ENCODE peak calls at places on chromosomes 2 and 18, in four cellular contexts. K is GM12878, Y is K562, M is GM12891. U is an unnamed sample.

GRCh38 chr2:73939419-73939818 is 12.7 kb downstream of the DGUOK start:
- DNase-seq in K (no peak), Y (no peak), M (no peak), U (peak)

GRCh38 chr18:36899289-36899688 is 70.4 kb downstream of the KIAA1328 start:
- DNase-seq in K (no peak), Y (peak), M (peak), U (no peak)

GRCh38 chr2:26520065-26520464 is 42.1 kb upstream of the OTOF start:
- DNase-seq in K (no peak), Y (no peak), M (no peak), U (no peak)

GRCh38 chr2:217954051-217954450 is 48.7 kb downstream of the TNS1 start:
- DNase-seq in K (no peak), Y (no peak), M (no peak), U (no peak)

GRCh38 chr2:228828397-228828796 is 442.7 kb downstream of the PID1 start:
- DNase-seq in K (no peak), Y (no peak), M (no peak), U (no peak)

GRCh38 chr2:86172610-86173009 is 22.7 kb downstream of the IMMT start:
- DNase-seq in K (no peak), Y (no peak), M (no peak), U (no peak)

GRCh38 chr18:11668441-11669169 is 20.5 kb upstream of the GNAL start:
- DNase-seq in K (no peak), Y (no peak), M (no peak), U (no peak)

GRCh38 chr2:11128258-11128951 is 26.9 kb upstream of the SLC66A3 start:
- DNase-seq in K (no peak), Y (no peak), M (no peak), U (no peak)

GRCh38 chr2:96320326-96321229 is 4.5 kb upstream of the ITPRIPL1 start:
- DNase-seq in K (no peak), Y (no peak), M (no peak), U (no peak)

GRCh38 chr2:96319396-96319795 is 5.7 kb upstream of the ITPRIPL1 start:
- DNase-seq in K (no peak), Y (no peak), M (no peak), U (no peak)

GRCh38 chr2:96323849-96324248 is 1.3 kb upstream of the ITPRIPL1 start:
- DNase-seq in K (no peak), Y (no peak), M (no peak), U (no peak)

GRCh38 chr2:96318723-96319122 is 6.4 kb upstream of the ITPRIPL1 start:
- DNase-seq in K (no peak), Y (no peak), M (no peak), U (no peak)

DNA sequence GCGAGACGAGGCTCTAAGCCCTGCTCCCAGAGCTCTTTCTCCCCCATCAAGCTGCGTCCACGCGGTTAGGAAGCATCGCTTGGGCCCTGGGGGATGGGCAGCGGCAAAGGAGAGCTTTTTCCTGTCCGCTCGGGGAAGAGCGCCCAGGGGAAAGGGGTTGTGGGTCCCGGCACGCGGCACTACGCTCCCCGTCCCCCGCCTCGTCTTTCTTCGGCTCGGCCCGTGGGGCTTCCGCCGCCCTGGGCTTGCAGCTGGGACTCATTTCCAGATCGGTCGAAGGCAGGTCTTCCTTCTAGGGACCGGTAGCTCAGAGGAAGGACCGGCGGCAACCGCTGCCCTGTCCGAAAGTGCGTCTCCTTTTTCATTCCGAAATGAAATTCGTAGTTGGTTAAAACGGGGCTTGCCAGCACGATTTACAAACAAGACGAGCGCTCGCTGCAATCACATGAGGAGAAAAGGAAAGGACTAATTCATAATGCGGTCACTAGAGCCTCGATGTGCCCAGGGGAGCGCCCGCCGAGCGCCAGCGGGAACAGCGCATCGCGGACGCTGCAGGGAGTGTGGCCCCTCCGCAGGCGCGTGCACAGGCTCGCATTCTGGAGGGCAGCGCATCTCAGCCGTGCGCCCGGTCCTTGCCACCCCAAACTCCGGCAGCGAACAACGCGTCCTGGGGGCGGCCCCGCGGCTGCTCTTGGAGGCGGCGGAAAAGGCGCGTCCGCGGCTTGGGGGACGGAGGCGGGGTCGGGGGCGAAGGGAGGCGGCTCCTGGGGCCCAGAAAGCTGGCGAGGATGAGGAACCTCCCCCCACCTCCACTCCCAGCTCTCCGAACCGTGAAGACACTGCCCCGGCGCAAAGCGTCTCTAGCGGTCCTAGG is 3.6 kb upstream of the ITPRIPL1 start:
- DNase-seq in K (peak), Y (peak), M (peak), U (peak)
- TF ChIP-seq POLR2AphosphoS5 in K (no peak), Y (no peak), M (peak), U (no peak)

DNA sequence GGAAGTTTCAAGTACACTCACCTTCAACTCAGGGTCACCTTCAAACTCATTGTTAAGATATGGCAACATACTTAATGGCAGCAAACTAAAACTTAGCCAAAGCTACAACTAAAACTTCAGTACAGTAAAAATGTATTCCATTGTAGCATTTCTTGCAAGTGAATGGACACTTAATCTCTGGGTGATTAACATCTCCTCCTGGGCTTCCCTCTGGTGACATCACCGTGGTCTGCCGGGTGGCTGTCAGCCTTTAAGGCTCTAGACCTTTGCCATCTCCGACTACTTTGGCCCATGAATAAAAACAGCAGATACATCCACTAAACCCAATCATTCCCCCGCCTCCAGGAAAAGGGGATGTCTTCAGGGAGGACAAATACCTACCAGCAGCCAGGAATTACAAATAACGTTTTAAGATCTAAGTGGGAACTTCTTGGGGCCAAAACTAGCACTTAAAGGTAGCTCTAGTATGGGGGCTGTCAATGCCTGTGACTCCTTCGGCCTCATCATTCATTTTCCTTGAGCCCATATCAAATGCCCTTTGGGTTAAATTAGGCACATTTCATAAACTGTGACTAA is 1.2 kb downstream of the TFCP2L1 start:
- DNase-seq in K (no peak), Y (no peak), M (no peak), U (no peak)
- TF ChIP-seq SPI1 in K (no peak), Y (no peak), M (no peak), U (no peak)

GRCh38 chr2:25362049-25362563 is 20.4 kb upstream of the DNMT3A start:
- DNase-seq in K (peak), Y (peak), M (peak), U (peak)
- TF ChIP-seq POLR2AphosphoS5 in K (peak), Y (no peak), M (peak), U (peak)

GRCh38 chr2:49254401-49254800 is 100.1 kb upstream of the FSHR start:
- DNase-seq in K (no peak), Y (no peak), M (no peak), U (no peak)
- TF ChIP-seq SPI1 in K (no peak), Y (no peak), M (no peak), U (no peak)

DNA sequence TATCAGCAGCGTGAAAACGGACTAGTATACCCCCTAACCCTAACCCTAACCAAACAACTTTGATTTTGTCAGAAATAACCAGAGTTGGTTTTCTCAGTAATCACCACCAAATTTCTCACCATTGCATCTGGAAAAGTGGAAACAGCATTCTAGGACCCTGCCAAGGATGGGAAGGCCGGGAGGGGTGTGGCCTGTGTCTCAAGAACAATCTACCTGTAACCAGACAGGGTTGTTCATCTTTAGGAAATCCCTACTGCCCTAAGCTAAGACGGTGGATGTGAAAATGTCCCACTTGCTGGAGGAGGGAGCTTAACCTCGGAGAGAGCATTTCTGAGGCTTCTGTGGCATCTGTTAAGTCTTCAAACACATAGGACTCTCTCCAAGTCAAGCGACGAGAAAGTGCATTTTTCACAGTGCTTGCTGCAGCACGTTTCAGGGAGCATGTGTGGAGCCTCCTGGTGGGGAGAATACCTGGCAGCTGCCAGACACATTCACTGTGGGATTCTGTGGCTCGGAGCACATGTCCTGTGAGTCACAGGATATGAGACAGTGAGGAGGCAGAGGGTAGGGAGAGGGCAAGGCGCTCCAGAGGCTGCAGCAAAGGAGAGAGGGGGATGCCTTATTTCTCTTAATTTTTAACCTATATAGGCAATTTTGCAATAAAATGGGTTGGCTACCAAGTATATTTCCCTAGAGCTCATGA is 207.5 kb downstream of the SPP2 start:
- DNase-seq in K (no peak), Y (no peak), M (no peak), U (no peak)
- TF ChIP-seq POLR2AphosphoS5 in K (no peak), Y (no peak), M (no peak), U (no peak)

DNA sequence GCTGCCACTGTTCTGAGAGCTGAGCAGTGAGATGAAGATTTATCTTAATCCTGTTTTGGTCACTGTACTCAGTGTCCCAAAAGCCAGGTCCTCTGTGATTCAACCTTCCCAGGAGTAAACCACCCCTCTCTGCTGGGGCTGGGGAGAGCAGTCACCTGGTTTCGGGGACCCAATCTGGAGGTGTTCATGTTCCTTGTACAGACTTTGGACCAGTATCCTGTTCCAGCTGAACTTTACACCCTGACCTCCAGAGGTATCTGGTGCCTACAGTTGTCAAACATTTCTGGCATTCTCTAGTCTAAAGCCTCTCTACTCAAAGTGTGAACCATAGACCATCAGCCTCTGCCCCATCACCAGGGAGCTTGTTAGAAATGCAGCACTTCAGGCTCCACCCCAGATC is 22.1 kb downstream of the CERS6 start:
- DNase-seq in K (no peak), Y (no peak), M (no peak), U (no peak)
- TF ChIP-seq SPI1 in K (no peak), Y (no peak), M (no peak), U (no peak)

DNA sequence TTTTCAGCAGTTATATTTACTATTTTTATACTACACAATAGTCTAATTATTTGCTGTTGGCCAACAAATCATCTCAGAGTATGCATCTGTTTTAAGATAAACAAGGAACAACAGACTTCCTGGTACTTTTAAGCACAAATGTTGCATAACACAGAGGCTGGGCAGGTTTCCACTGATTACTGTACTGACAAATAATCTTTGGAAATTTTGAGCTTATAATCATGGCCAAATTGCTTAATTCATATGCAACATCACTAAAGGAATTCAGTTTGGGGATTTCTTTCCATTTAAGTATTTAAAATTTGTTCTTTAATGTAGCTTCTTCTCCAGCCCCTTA is 737.3 kb upstream of the SALL3 start:
- DNase-seq in K (no peak), Y (no peak), M (no peak), U (no peak)
- TF ChIP-seq POLR2AphosphoS5 in K (no peak), Y (no peak), M (no peak), U (no peak)